ENCODE peak calls at places on chromosome 22, in five cellular contexts. One of them, this sample, is unnamed.

GRCh38 chr22:30249049-30250038 is 2.8 kb upstream of the LIF start:
- DNase-seq in heart right ventricle: peak
- DNase-seq in BJ: no peak
- DNase-seq in kidney epithelial cell: no peak
- DNase-seq in mesendoderm: no peak
- DNase-seq in this sample: no peak

GRCh38 chr22:29314537-29315285 is 786 bp downstream of the RASL10A start:
- DNase-seq in kidney epithelial cell: no peak
- DNase-seq in heart right ventricle: no peak
- DNase-seq in BJ: no peak
- DNase-seq in mesendoderm: no peak
- DNase-seq in this sample: peak

GRCh38 chr22:17891427-17892167 is 117.3 kb upstream of the BID start:
- DNase-seq in mesendoderm: peak
- DNase-seq in heart right ventricle: peak
- DNase-seq in kidney epithelial cell: no peak
- DNase-seq in BJ: no peak
- DNase-seq in this sample: peak

GRCh38 chr22:35961480-35961902 is 67.1 kb downstream of the RBFOX2 start:
- DNase-seq in BJ: no peak
- DNase-seq in kidney epithelial cell: peak
- DNase-seq in heart right ventricle: peak
- DNase-seq in mesendoderm: peak
- DNase-seq in this sample: no peak

GRCh38 chr22:30386960-30387848 is at the start of gene RNF215:
- DNase-seq in heart right ventricle: peak
- DNase-seq in BJ: no peak
- DNase-seq in mesendoderm: peak
- DNase-seq in kidney epithelial cell: no peak
- DNase-seq in this sample: peak

GRCh38 chr22:29139965-29140782 is 65.5 kb upstream of the EMID1 start:
- DNase-seq in kidney epithelial cell: no peak
- DNase-seq in mesendoderm: no peak
- DNase-seq in heart right ventricle: no peak
- DNase-seq in BJ: no peak
- DNase-seq in this sample: no peak

GRCh38 chr22:41508770-41509170 is 35.5 kb downstream of the POLR3H start:
- DNase-seq in heart right ventricle: peak
- DNase-seq in mesendoderm: no peak
- DNase-seq in kidney epithelial cell: no peak
- DNase-seq in BJ: no peak
- DNase-seq in this sample: no peak

GRCh38 chr22:48835857-48836672 is 991.6 kb downstream of the BRD1 start:
- DNase-seq in heart right ventricle: no peak
- DNase-seq in BJ: no peak
- DNase-seq in kidney epithelial cell: no peak
- DNase-seq in mesendoderm: no peak
- DNase-seq in this sample: no peak

GRCh38 chr22:17241571-17242310 is 22.5 kb upstream of the ADA2 start:
- DNase-seq in mesendoderm: no peak
- DNase-seq in BJ: no peak
- DNase-seq in kidney epithelial cell: no peak
- DNase-seq in heart right ventricle: no peak
- DNase-seq in this sample: no peak

GRCh38 chr22:19430890-19431541 is 517 bp downstream of the HIRA start:
- DNase-seq in mesendoderm: peak
- DNase-seq in BJ: no peak
- DNase-seq in kidney epithelial cell: no peak
- DNase-seq in heart right ventricle: no peak
- DNase-seq in this sample: no peak

GRCh38 chr22:49566141-49566541 is 261.5 kb downstream of the BRD1 start:
- DNase-seq in BJ: no peak
- DNase-seq in heart right ventricle: no peak
- DNase-seq in mesendoderm: no peak
- DNase-seq in kidney epithelial cell: no peak
- DNase-seq in this sample: no peak

GRCh38 chr22:27456696-27457503 is 344.7 kb downstream of the MN1 start:
- DNase-seq in BJ: peak
- DNase-seq in heart right ventricle: no peak
- DNase-seq in kidney epithelial cell: peak
- DNase-seq in mesendoderm: peak
- DNase-seq in this sample: no peak

GRCh38 chr22:28909375-28909774 is 26.0 kb downstream of the ZNRF3 start:
- DNase-seq in BJ: no peak
- DNase-seq in heart right ventricle: no peak
- DNase-seq in kidney epithelial cell: no peak
- DNase-seq in mesendoderm: no peak
- DNase-seq in this sample: no peak

GRCh38 chr22:50656122-50657070 is 16.2 kb upstream of the SHANK3 start:
- DNase-seq in kidney epithelial cell: peak
- DNase-seq in BJ: no peak
- DNase-seq in heart right ventricle: peak
- DNase-seq in mesendoderm: peak
- DNase-seq in this sample: no peak

GRCh38 chr22:21963790-21964211 is 11.2 kb upstream of the PPM1F start:
- DNase-seq in BJ: no peak
- DNase-seq in mesendoderm: no peak
- DNase-seq in heart right ventricle: no peak
- DNase-seq in kidney epithelial cell: no peak
- DNase-seq in this sample: no peak

GRCh38 chr22:18070556-18071306 is 7.1 kb upstream of the PEX26 start:
- DNase-seq in heart right ventricle: no peak
- DNase-seq in mesendoderm: no peak
- DNase-seq in kidney epithelial cell: no peak
- DNase-seq in BJ: no peak
- DNase-seq in this sample: no peak

GRCh38 chr22:29302681-29303465 is 3.6 kb upstream of the GAS2L1 start:
- DNase-seq in BJ: no peak
- DNase-seq in mesendoderm: peak
- DNase-seq in kidney epithelial cell: no peak
- DNase-seq in heart right ventricle: no peak
- DNase-seq in this sample: no peak

GRCh38 chr22:48192920-48193319 is 1430.5 kb downstream of the TBC1D22A start:
- DNase-seq in heart right ventricle: no peak
- DNase-seq in kidney epithelial cell: no peak
- DNase-seq in BJ: no peak
- DNase-seq in mesendoderm: no peak
- DNase-seq in this sample: no peak

GRCh38 chr22:29799217-29799680 is 32.1 kb downstream of the UQCR10 start:
- DNase-seq in BJ: peak
- DNase-seq in mesendoderm: no peak
- DNase-seq in heart right ventricle: peak
- DNase-seq in kidney epithelial cell: peak
- DNase-seq in this sample: peak

GRCh38 chr22:40418366-40419201 is 48.2 kb downstream of the SGSM3 start:
- DNase-seq in kidney epithelial cell: no peak
- DNase-seq in BJ: no peak
- DNase-seq in heart right ventricle: peak
- DNase-seq in mesendoderm: no peak
- DNase-seq in this sample: peak

GRCh38 chr22:32502346-32502745 is 27.7 kb downstream of the FBXO7 start:
- DNase-seq in kidney epithelial cell: no peak
- DNase-seq in heart right ventricle: no peak
- DNase-seq in BJ: no peak
- DNase-seq in mesendoderm: peak
- DNase-seq in this sample: no peak

GRCh38 chr22:31825513-31825912 is 71.7 kb downstream of the DEPDC5 start:
- DNase-seq in kidney epithelial cell: no peak
- DNase-seq in mesendoderm: no peak
- DNase-seq in BJ: no peak
- DNase-seq in heart right ventricle: no peak
- DNase-seq in this sample: no peak

GRCh38 chr22:40238425-40239344 is 61.0 kb downstream of the TNRC6B start:
- DNase-seq in BJ: peak
- DNase-seq in heart right ventricle: no peak
- DNase-seq in kidney epithelial cell: peak
- DNase-seq in mesendoderm: no peak
- DNase-seq in this sample: peak

GRCh38 chr22:29244785-29245625 is 22.8 kb downstream of the RHBDD3 start:
- DNase-seq in heart right ventricle: no peak
- DNase-seq in kidney epithelial cell: no peak
- DNase-seq in BJ: no peak
- DNase-seq in mesendoderm: no peak
- DNase-seq in this sample: no peak

GRCh38 chr22:44931077-44931540 is 78.7 kb downstream of the PHF21B start:
- DNase-seq in mesendoderm: peak
- DNase-seq in heart right ventricle: peak
- DNase-seq in BJ: no peak
- DNase-seq in kidney epithelial cell: no peak
- DNase-seq in this sample: peak

GRCh38 chr22:50293441-50294318 is 13.8 kb downstream of the PLXNB2 start:
- DNase-seq in kidney epithelial cell: no peak
- DNase-seq in BJ: no peak
- DNase-seq in heart right ventricle: peak
- DNase-seq in mesendoderm: peak
- DNase-seq in this sample: no peak

GRCh38 chr22:25161916-25162530 is 37.6 kb upstream of the CRYBB3 start:
- DNase-seq in BJ: no peak
- DNase-seq in mesendoderm: no peak
- DNase-seq in heart right ventricle: no peak
- DNase-seq in kidney epithelial cell: no peak
- DNase-seq in this sample: no peak

GRCh38 chr22:20867179-20868099 is 8.6 kb downstream of the SNAP29 start:
- DNase-seq in BJ: no peak
- DNase-seq in mesendoderm: no peak
- DNase-seq in heart right ventricle: peak
- DNase-seq in kidney epithelial cell: no peak
- DNase-seq in this sample: no peak

DNA sequence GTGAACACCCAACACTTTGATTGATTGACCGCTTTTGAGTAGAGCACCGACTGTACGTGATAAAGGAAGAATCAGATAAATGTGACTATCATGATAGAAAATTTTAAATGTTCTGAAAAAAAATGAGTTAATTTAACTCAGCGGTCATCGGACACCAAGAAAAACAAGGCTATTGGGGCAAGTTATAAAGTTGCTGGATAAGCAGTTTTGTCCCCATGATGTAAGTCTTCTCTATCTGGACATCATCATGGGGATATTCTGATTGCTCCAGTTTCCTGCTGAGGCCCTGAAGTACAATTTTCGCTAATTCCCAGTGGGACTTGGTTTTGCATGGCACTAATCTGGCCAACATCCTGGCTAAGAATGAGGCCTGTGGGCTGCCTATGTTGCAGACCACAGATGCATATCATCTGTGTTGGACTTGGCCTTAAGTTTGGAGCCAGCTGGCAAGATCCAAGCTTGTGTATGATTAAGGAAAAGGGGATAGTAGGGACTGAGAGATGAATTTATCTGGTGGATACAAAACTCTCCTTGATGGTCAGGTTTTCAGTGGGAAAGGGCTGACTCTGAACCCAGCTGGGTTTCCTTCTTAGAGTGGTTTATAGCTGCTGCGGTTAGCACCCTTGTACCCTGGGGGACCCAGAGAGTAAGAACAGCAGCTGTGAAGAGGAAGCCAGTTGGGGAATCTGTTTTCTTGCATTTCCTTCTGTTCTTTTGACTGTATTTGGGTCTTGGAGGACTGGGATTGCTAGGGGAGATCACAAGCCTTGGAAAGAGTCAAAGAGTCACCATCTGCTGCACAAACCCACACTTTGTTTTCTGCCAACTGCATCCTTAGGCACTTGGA is 118.3 kb downstream of the SEZ6L start:
- DNase-seq in kidney epithelial cell: no peak
- DNase-seq in mesendoderm: no peak
- DNase-seq in heart right ventricle: no peak
- DNase-seq in BJ: no peak
- DNase-seq in this sample: no peak
- H3K4me3 ChIP-seq in kidney epithelial cell: no peak
- H3K4me3 ChIP-seq in mesendoderm: no peak
- H3K4me3 ChIP-seq in heart right ventricle: no peak
- H3K4me3 ChIP-seq in BJ: no peak
- H3K4me3 ChIP-seq in this sample: no peak

DNA sequence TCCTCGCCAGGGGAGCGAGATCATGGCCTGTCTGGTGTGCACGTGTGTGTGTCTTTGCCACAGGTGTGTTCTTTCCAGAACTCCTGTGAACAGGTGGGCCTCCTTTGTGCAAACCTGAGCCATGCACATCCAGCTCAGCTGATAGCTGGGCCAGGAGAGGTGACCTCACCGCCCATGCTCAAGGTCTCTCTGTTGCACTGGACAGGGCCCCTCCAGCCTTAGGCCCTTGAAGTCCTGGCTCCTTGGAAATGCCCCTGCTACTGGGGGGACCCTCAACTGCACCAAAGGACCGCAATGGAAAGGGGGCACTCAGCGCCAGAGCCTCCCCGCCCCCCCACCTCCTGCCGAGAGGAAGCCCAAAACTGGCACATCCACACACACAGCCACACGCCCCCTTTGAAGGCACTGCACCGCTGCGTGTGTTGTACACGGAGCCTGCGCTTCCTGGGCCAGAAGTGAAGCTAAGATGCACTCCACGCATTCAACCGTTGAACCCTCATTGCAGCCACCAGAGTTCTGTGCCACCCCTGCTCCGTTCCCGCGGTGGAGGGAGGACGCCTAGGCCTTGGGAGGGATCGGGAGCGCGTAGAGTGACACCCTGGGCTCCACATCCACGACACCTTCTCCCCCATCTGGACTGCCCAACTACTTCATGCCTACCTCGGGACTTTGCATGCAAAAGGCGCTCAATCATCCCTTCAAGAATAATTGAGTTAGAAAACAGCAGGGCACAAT is 16.4 kb upstream of the IL2RB start:
- DNase-seq in heart right ventricle: no peak
- DNase-seq in BJ: no peak
- DNase-seq in kidney epithelial cell: no peak
- DNase-seq in mesendoderm: no peak
- DNase-seq in this sample: no peak
- H3K4me3 ChIP-seq in heart right ventricle: no peak
- H3K4me3 ChIP-seq in BJ: no peak
- H3K4me3 ChIP-seq in kidney epithelial cell: no peak
- H3K4me3 ChIP-seq in mesendoderm: no peak
- H3K4me3 ChIP-seq in this sample: no peak

DNA sequence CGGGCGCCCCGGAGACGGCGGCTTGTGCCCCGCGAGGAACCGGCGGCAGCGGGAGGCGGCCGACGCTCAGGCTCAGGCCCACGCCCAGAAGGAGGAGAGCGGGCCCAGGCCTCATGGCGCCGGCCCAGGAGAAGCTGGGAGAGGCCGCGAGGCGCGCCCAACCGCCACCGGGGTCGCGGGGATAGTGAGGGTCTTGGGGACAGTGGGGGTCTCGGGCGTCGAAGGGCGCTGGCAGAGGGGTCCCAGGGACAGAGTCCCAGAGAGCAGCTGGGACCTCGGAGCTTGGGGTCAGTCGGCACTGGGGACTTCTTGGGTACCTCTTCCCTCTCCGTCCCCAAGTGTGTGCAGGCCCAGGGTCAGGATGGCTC is at the start of gene PKDREJ:
- DNase-seq in heart right ventricle: no peak
- DNase-seq in kidney epithelial cell: no peak
- DNase-seq in mesendoderm: no peak
- DNase-seq in BJ: no peak
- DNase-seq in this sample: no peak
- H3K4me3 ChIP-seq in heart right ventricle: peak
- H3K4me3 ChIP-seq in kidney epithelial cell: no peak
- H3K4me3 ChIP-seq in mesendoderm: no peak
- H3K4me3 ChIP-seq in BJ: no peak
- H3K4me3 ChIP-seq in this sample: no peak

DNA sequence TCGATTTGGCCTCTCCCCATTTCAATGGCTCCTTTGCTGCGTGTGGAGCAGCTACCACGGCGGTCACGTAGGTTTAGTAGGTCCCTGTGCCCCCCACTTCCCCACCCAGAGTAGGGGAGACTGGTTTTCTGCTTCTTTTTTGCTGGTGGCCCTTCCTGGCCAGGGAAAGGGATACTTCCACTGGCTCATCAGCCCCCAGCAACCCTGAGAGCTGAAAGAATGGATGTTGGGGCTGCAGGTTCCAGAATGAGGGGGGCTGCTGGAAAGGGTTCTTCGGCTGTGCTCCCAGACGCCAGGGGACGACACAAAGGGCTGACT is 78.8 kb upstream of the WNT7B start:
- DNase-seq in heart right ventricle: no peak
- DNase-seq in BJ: no peak
- DNase-seq in kidney epithelial cell: no peak
- DNase-seq in mesendoderm: no peak
- DNase-seq in this sample: no peak
- H3K4me3 ChIP-seq in heart right ventricle: peak
- H3K4me3 ChIP-seq in BJ: peak
- H3K4me3 ChIP-seq in kidney epithelial cell: peak
- H3K4me3 ChIP-seq in mesendoderm: no peak
- H3K4me3 ChIP-seq in this sample: peak

This sample was measured in dorsolateral prefrontal cortex.